ENCODE peak calls at places on chromosomes 7 and 10, in eight cellular contexts. I, Q, X, D, P, G, O and L are unnamed samples.

GRCh38 chr10:88372051-88372450 is 211.1 kb downstream of the RNLS start:
- DNase-seq in I (no peak), Q (no peak), X (no peak), D (no peak), P (no peak), G (no peak), O (no peak), L (no peak)

GRCh38 chr7:63092951-63093350 is 905.7 kb upstream of the ZNF722 start:
- DNase-seq in I (no peak), Q (no peak), X (no peak), D (no peak), P (no peak), G (no peak), O (no peak), L (peak)

GRCh38 chr10:132205650-132206376 is 19.1 kb downstream of the DPYSL4 start:
- DNase-seq in I (no peak), Q (no peak), X (no peak), D (peak), P (no peak), G (no peak), O (no peak), L (no peak)

GRCh38 chr10:102540023-102540422 is 36.3 kb downstream of the SUFU start:
- DNase-seq in I (no peak), Q (no peak), X (peak), D (no peak), P (no peak), G (no peak), O (no peak), L (no peak)

GRCh38 chr7:47255441-47255840 is 326.5 kb downstream of the TNS3 start:
- DNase-seq in I (no peak), Q (no peak), X (no peak), D (no peak), P (no peak), G (no peak), O (no peak), L (no peak)

GRCh38 chr7:73841689-73842247 is 548 bp downstream of the METTL27 start:
- DNase-seq in I (no peak), Q (no peak), X (no peak), D (peak), P (peak), G (no peak), O (no peak), L (no peak)

GRCh38 chr10:6062101-6062771 is at the start of gene IL2RA:
- DNase-seq in I (no peak), Q (no peak), X (peak), D (no peak), P (no peak), G (no peak), O (no peak), L (no peak)

GRCh38 chr7:73742338-73742752 is 3.7 kb upstream of the ABHD11 start:
- DNase-seq in I (no peak), Q (no peak), X (no peak), D (peak), P (peak), G (no peak), O (no peak), L (no peak)

GRCh38 chr10:111087968-111088505 is 11.2 kb downstream of the ADRA2A start:
- DNase-seq in I (no peak), Q (no peak), X (no peak), D (no peak), P (no peak), G (no peak), O (no peak), L (peak)

GRCh38 chr10:117439243-117439912 is 64.1 kb upstream of the PDZD8 start:
- DNase-seq in I (peak), Q (no peak), X (no peak), D (no peak), P (no peak), G (peak), O (no peak), L (no peak)

GRCh38 chr7:101151908-101152651 is 2.2 kb upstream of the AP1S1 start:
- DNase-seq in I (no peak), Q (no peak), X (no peak), D (no peak), P (no peak), G (no peak), O (no peak), L (no peak)

GRCh38 chr7:128946936-128947830 is 9.5 kb downstream of the IRF5 start:
- DNase-seq in I (no peak), Q (no peak), X (no peak), D (no peak), P (no peak), G (no peak), O (no peak), L (no peak)
- TF ChIP-seq CTCF in I (no peak), Q (peak), X (peak), D (no peak), P (peak), G (no peak), O (no peak), L (no peak)

DNA sequence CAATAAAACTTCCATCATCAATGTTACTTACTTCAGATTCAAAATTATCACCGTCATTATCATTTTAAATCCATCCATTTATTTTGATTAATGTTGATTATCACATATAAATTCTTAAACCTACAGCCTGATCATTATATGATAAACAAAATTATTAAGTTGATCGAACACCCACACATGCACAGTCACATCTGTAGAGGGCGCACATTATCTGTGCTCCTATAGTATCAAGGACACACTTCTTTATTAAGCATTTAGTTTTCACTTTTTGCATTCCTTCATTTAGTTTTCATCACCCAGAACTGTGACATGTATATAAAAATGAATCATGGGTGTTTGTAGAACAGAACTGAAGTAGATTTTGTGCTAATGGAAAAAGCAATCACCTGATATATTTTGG is 26.2 kb upstream of the ZNF716 start:
- DNase-seq in I (no peak), Q (no peak), X (no peak), D (no peak), P (no peak), G (no peak), O (no peak), L (no peak)
- TF ChIP-seq CTCF in I (no peak), Q (no peak), X (peak), D (no peak), P (no peak), G (no peak), O (no peak), L (no peak)

GRCh38 chr7:11376549-11376948 is 402.9 kb downstream of the PHF14 start:
- DNase-seq in I (no peak), Q (no peak), X (no peak), D (no peak), P (no peak), G (no peak), O (no peak), L (no peak)

GRCh38 chr7:11369696-11370095 is 396.0 kb downstream of the PHF14 start:
- DNase-seq in I (no peak), Q (no peak), X (no peak), D (no peak), P (no peak), G (no peak), O (no peak), L (no peak)

GRCh38 chr7:11379641-11380040 is 406.0 kb downstream of the PHF14 start:
- DNase-seq in I (no peak), Q (no peak), X (no peak), D (no peak), P (no peak), G (no peak), O (no peak), L (no peak)

GRCh38 chr7:11374629-11375028 is 401.0 kb downstream of the PHF14 start:
- DNase-seq in I (no peak), Q (no peak), X (no peak), D (no peak), P (no peak), G (no peak), O (no peak), L (no peak)

GRCh38 chr7:11373546-11374142 is 400.0 kb downstream of the PHF14 start:
- DNase-seq in I (no peak), Q (no peak), X (peak), D (no peak), P (peak), G (no peak), O (no peak), L (no peak)
- TF ChIP-seq CTCF in I (no peak), Q (peak), X (peak), D (peak), P (peak), G (peak), O (no peak), L (peak)

DNA sequence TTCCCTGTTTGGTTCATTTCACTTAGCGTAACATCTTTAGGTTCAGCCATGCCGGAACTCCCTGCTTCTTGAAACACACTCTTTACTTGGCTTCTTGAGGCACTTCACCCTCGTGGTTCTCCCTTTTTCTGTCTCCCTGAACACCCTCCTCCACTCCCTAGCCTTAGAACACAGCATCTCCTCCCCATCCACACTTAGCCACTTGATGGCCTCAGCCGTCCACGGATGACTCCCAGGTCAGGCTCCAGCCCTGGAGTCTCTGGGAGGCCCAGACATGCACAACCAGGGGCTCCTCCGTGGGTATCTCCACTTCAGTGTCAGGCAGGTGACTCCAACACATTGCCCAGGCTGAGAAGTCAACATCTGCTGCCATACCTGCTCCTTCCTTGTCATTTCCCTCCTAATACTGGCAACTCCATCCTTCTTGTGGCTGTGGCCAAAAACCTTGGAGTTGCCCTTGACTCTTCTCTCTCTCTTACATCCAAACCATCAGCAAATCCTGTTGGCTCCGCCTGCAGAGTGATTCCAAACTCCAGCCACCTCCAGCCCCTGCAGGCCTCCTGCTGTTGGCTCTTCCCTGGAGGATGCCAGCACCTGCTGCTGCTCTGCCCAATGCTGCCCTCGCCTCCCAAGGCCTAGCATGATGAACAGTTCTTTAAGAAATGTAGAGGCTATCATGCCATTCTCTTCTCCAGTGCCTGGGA is 8.4 kb upstream of the INMT start:
- DNase-seq in I (no peak), Q (no peak), X (no peak), D (no peak), P (no peak), G (no peak), O (no peak), L (no peak)
- TF ChIP-seq CTCF in I (no peak), Q (peak), X (no peak), D (peak), P (no peak), G (peak), O (no peak), L (peak)

GRCh38 chr7:1842321-1843221 is 172.5 kb downstream of the ELFN1 start:
- DNase-seq in I (no peak), Q (no peak), X (no peak), D (peak), P (peak), G (peak), O (no peak), L (no peak)

GRCh38 chr7:1843921-1844335 is 173.9 kb downstream of the ELFN1 start:
- DNase-seq in I (no peak), Q (no peak), X (no peak), D (no peak), P (no peak), G (no peak), O (no peak), L (no peak)

GRCh38 chr7:1844956-1845390 is 174.9 kb downstream of the ELFN1 start:
- DNase-seq in I (no peak), Q (no peak), X (no peak), D (peak), P (no peak), G (no peak), O (no peak), L (no peak)

GRCh38 chr7:1844336-1844955 is 174.4 kb downstream of the ELFN1 start:
- DNase-seq in I (no peak), Q (no peak), X (no peak), D (peak), P (no peak), G (no peak), O (no peak), L (no peak)

DNA sequence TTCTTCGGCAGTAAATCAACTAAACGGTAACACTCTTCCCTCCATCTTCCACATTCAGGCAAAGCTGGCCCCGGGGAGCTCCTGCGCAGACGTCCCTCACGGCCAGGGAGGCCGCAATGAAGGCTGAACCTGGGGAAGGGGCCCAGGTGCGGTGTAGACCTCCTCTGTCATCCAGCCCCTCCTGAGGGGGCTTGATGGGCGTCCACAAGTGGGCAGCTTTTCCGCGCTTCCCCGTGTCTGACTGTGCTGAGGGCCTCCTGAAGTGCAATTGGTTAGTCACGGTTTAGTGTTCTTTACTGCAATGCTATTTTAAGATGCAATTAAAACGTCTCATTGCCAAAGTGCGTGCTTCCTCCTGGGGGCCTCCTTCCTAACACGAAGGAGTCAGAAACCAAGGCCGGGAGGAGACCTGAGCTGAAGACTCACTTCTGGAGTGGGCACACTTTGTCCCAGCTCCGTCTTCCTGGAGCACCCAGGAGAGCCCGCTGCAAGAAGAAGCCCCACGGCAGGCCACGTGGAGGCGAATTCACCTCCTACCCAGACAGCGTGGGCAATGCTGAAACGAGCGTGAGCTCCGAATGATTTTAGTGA is 173.3 kb downstream of the ELFN1 start:
- DNase-seq in I (no peak), Q (no peak), X (no peak), D (peak), P (no peak), G (peak), O (no peak), L (no peak)
- TF ChIP-seq CTCF in I (no peak), Q (no peak), X (no peak), D (no peak), P (no peak), G (no peak), O (no peak), L (no peak)

GRCh38 chr7:157693521-157694388 is 357.0 kb downstream of the DNAJB6 start:
- DNase-seq in I (no peak), Q (no peak), X (no peak), D (no peak), P (peak), G (no peak), O (no peak), L (peak)
- TF ChIP-seq CTCF in I (no peak), Q (no peak), X (no peak), D (no peak), P (peak), G (no peak), O (no peak), L (no peak)